ENCODE peak calls at places on chromosome 7, in six cellular contexts. Y is transverse colon, M is uterus, Z is esophagus squamous epithelium, P is H1, V is HCT116. A is an unnamed sample.
A peak's percentile ranks its signal among the peaks of the same experiment; 100 is the strongest.

GRCh38 chr7:842436-843031 is 10.3 kb downstream of the SUN1 start:
- DNase-seq in Y (no peak), M (no peak), Z (no peak), P (no peak), V (no peak), A (no peak)

GRCh38 chr7:86978804-86979506 is 80.5 kb downstream of the ELAPOR2 start:
- DNase-seq in Y (no peak), M (no peak), Z (no peak), P (no peak), V (no peak), A (no peak)

GRCh38 chr7:130844811-130845580 is 111.0 kb upstream of the KLF14 start:
- DNase-seq in Y (no peak), M (no peak), Z (no peak), P (no peak), V (peak; percentile 87), A (no peak)

GRCh38 chr7:148156248-148156647 is 434.3 kb upstream of the C7orf33 start:
- DNase-seq in Y (no peak), M (no peak), Z (no peak), P (no peak), V (no peak), A (no peak)

GRCh38 chr7:34430456-34430855 is 227.6 kb upstream of the NPSR1 start:
- DNase-seq in Y (no peak), M (no peak), Z (no peak), P (no peak), V (peak; percentile 4), A (peak; percentile 29)

GRCh38 chr7:143900230-143900766 is 1.7 kb downstream of the TCAF1 start:
- DNase-seq in Y (no peak), M (no peak), Z (no peak), P (no peak), V (no peak), A (no peak)

GRCh38 chr7:48116043-48116442 is 27.0 kb downstream of the UPP1 start:
- DNase-seq in Y (no peak), M (no peak), Z (no peak), P (no peak), V (no peak), A (no peak)

GRCh38 chr7:127527561-127527960 is 57.8 kb downstream of the GCC1 start:
- DNase-seq in Y (no peak), M (no peak), Z (no peak), P (no peak), V (no peak), A (no peak)

GRCh38 chr7:1691601-1692499 is 21.8 kb downstream of the ELFN1 start:
- DNase-seq in Y (no peak), M (no peak), Z (no peak), P (no peak), V (no peak), A (no peak)

GRCh38 chr7:37342170-37342569 is 106.5 kb downstream of the ELMO1 start:
- DNase-seq in Y (no peak), M (no peak), Z (no peak), P (no peak), V (no peak), A (no peak)

GRCh38 chr7:127594490-127594889 is 954 bp downstream of the FSCN3 start:
- DNase-seq in Y (peak; percentile 15), M (no peak), Z (no peak), P (no peak), V (no peak), A (no peak)

GRCh38 chr7:50721160-50721559 is 61.5 kb downstream of the GRB10 start:
- DNase-seq in Y (no peak), M (no peak), Z (no peak), P (no peak), V (no peak), A (no peak)

GRCh38 chr7:85030893-85031292 is 156.0 kb downstream of the SEMA3D start:
- DNase-seq in Y (no peak), M (no peak), Z (no peak), P (no peak), V (peak; percentile 26), A (no peak)

GRCh38 chr7:30164567-30164966 is 29.8 kb downstream of the MTURN start:
- DNase-seq in Y (no peak), M (no peak), Z (no peak), P (no peak), V (peak; percentile 33), A (no peak)

GRCh38 chr7:29102554-29103151 is 43.7 kb downstream of the CPVL start:
- DNase-seq in Y (peak; percentile 74), M (peak; percentile 78), Z (no peak), P (peak; percentile 46), V (peak; percentile 33), A (peak; percentile 44)

GRCh38 chr7:127813991-127814556 is 162.1 kb downstream of the SND1 start:
- DNase-seq in Y (no peak), M (no peak), Z (no peak), P (no peak), V (no peak), A (no peak)

GRCh38 chr7:129493555-129493954 is 8.8 kb upstream of the SMKR1 start:
- DNase-seq in Y (no peak), M (no peak), Z (no peak), P (no peak), V (no peak), A (no peak)

GRCh38 chr7:68107968-68108367 is 1111.3 kb downstream of the TYW1 start:
- DNase-seq in Y (no peak), M (no peak), Z (no peak), P (no peak), V (no peak), A (no peak)

GRCh38 chr7:1702652-1703051 is 32.6 kb downstream of the ELFN1 start:
- DNase-seq in Y (no peak), M (no peak), Z (no peak), P (no peak), V (no peak), A (no peak)

DNA sequence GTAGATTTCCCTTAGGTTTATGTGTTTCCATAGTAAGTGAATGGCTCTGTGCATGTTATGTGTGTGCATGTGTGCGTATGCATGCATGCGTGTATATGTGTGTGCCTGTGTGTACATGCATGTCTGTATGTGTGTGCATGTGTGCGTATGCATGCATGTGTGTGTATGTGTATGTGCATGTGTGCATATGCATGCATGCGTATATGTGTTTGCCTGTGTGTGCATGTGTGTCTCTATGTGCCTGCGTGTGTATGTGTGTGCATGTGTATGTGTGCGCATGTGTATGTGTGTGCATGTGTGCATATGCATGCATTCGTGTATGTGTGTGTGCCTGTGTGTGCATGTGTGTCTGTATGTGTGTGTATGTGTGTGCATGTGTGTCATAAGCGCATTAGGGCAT is 98.8 kb upstream of the AGBL3 start:
- DNase-seq in Y (no peak), M (no peak), Z (no peak), P (no peak), V (no peak), A (no peak)
- H3K27ac ChIP-seq in Y (peak overlapping the region; percentile 78), M (peak overlapping the region; percentile 92), Z (no peak overlapping the region), P (no peak overlapping the region), V (no peak overlapping the region), A (no peak overlapping the region)

GRCh38 chr7:116525298-116525912 is 569 bp downstream of the CAV1 start:
- DNase-seq in Y (peak; percentile 43), M (peak; percentile 48), Z (no peak), P (no peak), V (no peak), A (peak; percentile 22)

GRCh38 chr7:116527521-116527920 is 2.7 kb downstream of the CAV1 start:
- DNase-seq in Y (no peak), M (no peak), Z (no peak), P (no peak), V (no peak), A (no peak)

GRCh38 chr7:116526897-116527296 is 2.1 kb downstream of the CAV1 start:
- DNase-seq in Y (no peak), M (no peak), Z (no peak), P (no peak), V (no peak), A (no peak)

GRCh38 chr7:116524609-116525297 is at the start of gene CAV1:
- DNase-seq in Y (peak; percentile 79), M (peak; percentile 84), Z (no peak), P (peak; percentile 76), V (peak; percentile 92), A (peak; percentile 75)

GRCh38 chr7:116525913-116526857 is 1.3 kb downstream of the CAV1 start:
- DNase-seq in Y (peak; percentile 80), M (peak; percentile 83), Z (no peak), P (no peak), V (no peak), A (peak; percentile 57)
- TF ChIP-seq POLR2A in Y (no peak), M (peak; percentile 76), Z (peak; percentile 77), P (peak; percentile 5), V (peak; percentile 67), A (no peak)

DNA sequence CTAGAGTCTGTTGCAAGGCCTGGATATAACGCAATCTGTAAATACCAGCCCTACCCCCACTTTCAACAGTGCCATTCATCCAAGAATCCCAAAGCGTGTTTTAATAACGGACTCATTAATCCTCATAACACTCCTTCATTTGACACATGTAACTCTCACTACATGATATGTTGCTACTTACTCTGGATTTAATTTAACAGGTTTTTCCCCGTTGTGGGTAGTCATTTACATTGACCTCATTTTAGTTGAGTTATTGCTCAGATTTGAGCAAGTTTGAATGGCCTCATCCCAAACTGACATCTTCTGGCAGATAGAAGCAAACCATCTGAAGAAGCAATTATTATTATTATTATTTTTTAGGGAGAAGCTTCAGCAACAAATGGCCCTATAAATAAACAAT is 125.5 kb upstream of the NPVF start:
- DNase-seq in Y (no peak), M (no peak), Z (no peak), P (no peak), V (no peak), A (no peak)
- H3K27me3 ChIP-seq in Y (no peaks in the 10 kb centered on the region), M (no peaks in the 10 kb centered on the region), Z (no peaks in the 10 kb centered on the region), P (no peaks in the 10 kb centered on the region), V (peaks cover 18% of the 10 kb centered on the region), A (no peaks in the 10 kb centered on the region)

DNA sequence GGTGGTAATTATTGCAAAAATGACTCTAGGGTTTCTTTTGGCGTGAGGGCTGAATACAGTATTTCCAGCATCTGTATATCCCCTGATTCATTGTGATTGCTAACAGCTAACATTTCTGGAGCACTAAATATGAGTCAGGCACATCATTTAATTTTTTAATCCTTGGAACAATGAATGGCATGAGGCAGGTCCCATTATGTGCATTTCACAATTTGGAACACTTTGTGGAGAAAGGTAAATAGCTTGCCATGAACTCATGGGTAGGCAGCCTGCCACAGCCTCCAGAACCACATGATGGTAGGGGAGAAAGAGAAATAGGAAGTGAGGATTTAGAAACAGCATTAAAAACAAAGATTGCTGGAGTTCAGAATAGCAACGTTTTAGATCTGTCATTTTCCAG is 1.7 kb downstream of the NPTX2 start:
- DNase-seq in Y (no peak), M (no peak), Z (no peak), P (no peak), V (no peak), A (no peak)
- H3K27ac ChIP-seq in Y (no peak overlapping the region), M (no peak overlapping the region), Z (no peak overlapping the region), P (no peak overlapping the region), V (no peak overlapping the region), A (no peak overlapping the region)

GRCh38 chr7:108076141-108076540 is 54.0 kb downstream of the LAMB4 start:
- DNase-seq in Y (no peak), M (no peak), Z (no peak), P (no peak), V (no peak), A (no peak)

GRCh38 chr7:108080094-108080656 is 50.0 kb downstream of the LAMB4 start:
- DNase-seq in Y (no peak), M (no peak), Z (no peak), P (no peak), V (no peak), A (no peak)

GRCh38 chr7:108077714-108078113 is 52.4 kb downstream of the LAMB4 start:
- DNase-seq in Y (no peak), M (no peak), Z (no peak), P (no peak), V (no peak), A (no peak)

GRCh38 chr7:108078156-108078781 is 51.9 kb downstream of the LAMB4 start:
- DNase-seq in Y (no peak), M (no peak), Z (no peak), P (no peak), V (no peak), A (no peak)

GRCh38 chr7:108079291-108080057 is 50.7 kb downstream of the LAMB4 start:
- DNase-seq in Y (peak; percentile 21), M (no peak), Z (no peak), P (no peak), V (no peak), A (no peak)
- TF ChIP-seq POLR2A in Y (no peak), M (no peak), Z (no peak), P (no peak), V (no peak), A (no peak)